ENCODE peak calls at places on chromosome 9, in eight cellular contexts. U, L, R, K, O, P, S and F are unnamed samples.

GRCh38 chr9:21499912-21500311 is 17.8 kb upstream of the IFNE start:
- DNase-seq in U (no peak), L (no peak), R (no peak), K (no peak), O (no peak), P (no peak), S (no peak), F (no peak)

GRCh38 chr9:129568560-129569505 is 52.1 kb downstream of the C9orf50 start:
- DNase-seq in U (peak), L (peak), R (peak), K (peak), O (no peak), P (peak), S (no peak), F (no peak)

GRCh38 chr9:121609845-121610637 is 41.4 kb upstream of the DAB2IP start:
- DNase-seq in U (no peak), L (peak), R (no peak), K (peak), O (peak), P (no peak), S (no peak), F (peak)

GRCh38 chr9:33139421-33140228 is 27.5 kb downstream of the B4GALT1 start:
- DNase-seq in U (no peak), L (peak), R (no peak), K (peak), O (no peak), P (no peak), S (no peak), F (no peak)

GRCh38 chr9:95557142-95557541 is 40.4 kb upstream of the PTCH1 start:
- DNase-seq in U (no peak), L (no peak), R (no peak), K (no peak), O (no peak), P (no peak), S (no peak), F (no peak)

GRCh38 chr9:109179801-109180523 is 12.9 kb upstream of the FRRS1L start:
- DNase-seq in U (no peak), L (no peak), R (no peak), K (no peak), O (no peak), P (no peak), S (no peak), F (no peak)

GRCh38 chr9:129007035-129007765 is 20.9 kb downstream of the SH3GLB2 start:
- DNase-seq in U (no peak), L (no peak), R (no peak), K (no peak), O (no peak), P (no peak), S (no peak), F (no peak)

GRCh38 chr9:15606667-15607472 is 54.0 kb downstream of the CCDC171 start:
- DNase-seq in U (no peak), L (no peak), R (peak), K (peak), O (peak), P (peak), S (peak), F (peak)

GRCh38 chr9:68505681-68506409 is 34.8 kb downstream of the TMEM252 start:
- DNase-seq in U (no peak), L (no peak), R (no peak), K (peak), O (no peak), P (no peak), S (peak), F (no peak)

GRCh38 chr9:136829981-136830885 is 12.0 kb upstream of the AJM1 start:
- DNase-seq in U (no peak), L (no peak), R (no peak), K (no peak), O (no peak), P (no peak), S (no peak), F (no peak)

GRCh38 chr9:73135394-73135793 is 16.3 kb upstream of the ANXA1 start:
- DNase-seq in U (no peak), L (no peak), R (no peak), K (no peak), O (peak), P (no peak), S (no peak), F (no peak)

GRCh38 chr9:20990867-20991266 is 40.6 kb downstream of the HACD4 start:
- DNase-seq in U (no peak), L (no peak), R (no peak), K (no peak), O (no peak), P (no peak), S (no peak), F (no peak)

DNA sequence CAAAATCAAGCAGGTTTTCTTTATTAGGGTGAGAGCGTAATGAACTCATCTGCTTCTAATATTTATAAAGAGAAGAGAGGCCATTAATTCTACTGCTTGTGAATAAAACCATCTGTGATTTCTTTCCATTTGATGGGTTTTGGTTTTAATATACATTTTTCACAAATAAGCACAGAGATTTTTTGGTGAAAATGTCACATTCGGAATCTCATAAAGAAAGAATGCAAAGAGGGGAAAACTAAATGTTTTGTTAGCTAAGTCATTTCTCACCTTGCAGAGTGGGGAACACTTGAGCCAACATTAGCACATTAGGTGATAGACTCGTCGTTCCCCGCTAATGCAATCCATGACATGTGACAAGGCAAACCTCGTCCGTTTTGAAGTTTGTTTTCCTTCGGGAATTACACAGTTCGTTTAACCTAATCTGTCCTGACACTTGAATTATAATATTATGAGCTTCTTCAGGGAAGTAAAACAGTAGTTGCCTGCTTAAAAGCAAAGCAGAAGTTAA is 95.9 kb upstream of the LMX1B start:
- DNase-seq in U (no peak), L (no peak), R (no peak), K (no peak), O (no peak), P (no peak), S (no peak), F (no peak)
- TF ChIP-seq CTCF in U (no peak), L (no peak), R (no peak), K (no peak), O (no peak), P (no peak), S (no peak), F (no peak)

DNA sequence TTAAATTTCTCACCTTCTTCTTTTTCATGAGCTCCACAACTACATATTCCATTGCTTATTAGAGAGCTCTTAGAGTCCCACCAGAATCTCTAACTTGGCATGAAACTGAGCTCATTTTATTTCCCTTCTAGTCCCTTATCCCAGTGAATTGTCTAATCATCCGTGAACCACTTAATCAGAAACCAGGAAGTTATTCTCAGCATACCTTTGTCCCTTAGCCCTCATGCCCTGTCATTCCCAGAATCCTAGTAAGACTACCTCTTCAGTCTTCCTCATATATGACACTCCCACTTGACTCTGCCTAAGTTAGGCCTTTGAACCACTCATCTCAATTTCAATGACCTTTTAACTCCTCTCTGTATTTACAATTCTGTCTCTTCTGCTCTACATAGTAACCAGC is 93.0 kb upstream of the PAPPA start:
- DNase-seq in U (no peak), L (no peak), R (no peak), K (no peak), O (no peak), P (no peak), S (no peak), F (no peak)
- TF ChIP-seq CTCF in U (no peak), L (no peak), R (no peak), K (no peak), O (no peak), P (no peak), S (no peak), F (no peak)

DNA sequence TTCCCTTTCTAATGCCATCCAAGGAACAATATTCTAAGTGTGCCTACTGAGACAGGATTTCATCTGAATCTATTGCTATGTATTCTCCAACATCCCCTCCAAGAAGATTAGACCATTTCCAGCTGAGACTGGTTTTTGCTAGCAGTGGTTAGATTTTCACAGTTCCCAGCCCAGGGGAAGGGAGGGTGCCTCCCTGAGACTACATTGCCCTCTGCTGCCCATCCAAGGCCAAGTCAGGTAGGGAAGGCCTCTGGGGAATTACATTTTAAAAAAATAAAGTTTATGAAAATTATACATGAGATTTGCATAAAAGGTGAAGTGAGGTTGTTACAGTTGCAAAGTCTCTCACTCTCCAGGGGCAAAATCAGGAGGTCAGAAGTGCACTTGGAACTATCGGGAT is 28.0 kb upstream of the SYK start:
- DNase-seq in U (no peak), L (no peak), R (no peak), K (no peak), O (peak), P (peak), S (peak), F (no peak)
- TF ChIP-seq CTCF in U (peak), L (peak), R (peak), K (peak), O (peak), P (peak), S (peak), F (peak)

GRCh38 chr9:131678499-131679111 is 61.3 kb downstream of the RAPGEF1 start:
- DNase-seq in U (no peak), L (peak), R (no peak), K (peak), O (peak), P (peak), S (peak), F (no peak)

GRCh38 chr9:131682261-131682660 is 57.6 kb downstream of the RAPGEF1 start:
- DNase-seq in U (no peak), L (no peak), R (no peak), K (no peak), O (no peak), P (no peak), S (no peak), F (no peak)

GRCh38 chr9:131677445-131678180 is 62.3 kb downstream of the RAPGEF1 start:
- DNase-seq in U (no peak), L (no peak), R (no peak), K (peak), O (no peak), P (no peak), S (peak), F (no peak)

GRCh38 chr9:131677051-131677444 is 62.8 kb downstream of the RAPGEF1 start:
- DNase-seq in U (no peak), L (no peak), R (no peak), K (peak), O (no peak), P (no peak), S (no peak), F (no peak)

DNA sequence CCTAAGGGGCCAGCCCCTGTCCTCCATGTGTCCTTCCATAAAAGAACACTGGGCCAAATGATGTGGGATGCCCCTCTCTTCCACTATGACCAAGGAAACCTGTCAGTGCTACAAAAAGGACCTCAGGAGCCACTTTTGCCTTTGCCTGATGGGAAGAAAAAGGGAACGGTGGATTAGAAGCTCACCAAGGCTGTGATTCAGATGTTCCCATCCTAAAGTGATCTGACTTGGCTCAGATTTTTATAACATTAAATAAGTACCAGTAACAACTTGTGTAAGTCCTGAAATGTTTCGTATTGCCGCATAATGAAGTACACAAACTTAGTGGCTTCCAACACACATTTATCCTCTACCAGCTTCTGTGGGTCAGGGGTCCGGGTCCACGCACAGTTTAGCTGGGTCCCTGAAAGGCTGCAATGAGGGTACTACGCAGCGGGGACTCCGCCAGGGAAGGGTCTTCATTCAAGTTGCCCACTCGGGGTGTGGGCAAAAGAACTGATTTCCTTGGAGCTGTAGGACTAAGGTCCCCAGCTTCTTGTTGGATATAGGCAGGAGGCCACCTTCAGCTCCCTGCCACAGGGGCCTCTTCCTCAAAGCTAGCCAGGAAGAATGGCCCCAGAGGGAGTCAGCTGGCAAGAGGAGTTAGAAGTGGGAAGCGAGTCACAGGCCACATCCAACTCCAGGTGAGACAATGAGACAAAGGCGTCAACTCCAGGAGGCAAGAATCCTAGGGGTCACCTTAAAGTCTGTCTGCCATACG is 60.4 kb downstream of the RAPGEF1 start:
- DNase-seq in U (no peak), L (no peak), R (no peak), K (no peak), O (no peak), P (no peak), S (no peak), F (no peak)
- TF ChIP-seq CTCF in U (no peak), L (no peak), R (no peak), K (no peak), O (no peak), P (no peak), S (no peak), F (no peak)

DNA sequence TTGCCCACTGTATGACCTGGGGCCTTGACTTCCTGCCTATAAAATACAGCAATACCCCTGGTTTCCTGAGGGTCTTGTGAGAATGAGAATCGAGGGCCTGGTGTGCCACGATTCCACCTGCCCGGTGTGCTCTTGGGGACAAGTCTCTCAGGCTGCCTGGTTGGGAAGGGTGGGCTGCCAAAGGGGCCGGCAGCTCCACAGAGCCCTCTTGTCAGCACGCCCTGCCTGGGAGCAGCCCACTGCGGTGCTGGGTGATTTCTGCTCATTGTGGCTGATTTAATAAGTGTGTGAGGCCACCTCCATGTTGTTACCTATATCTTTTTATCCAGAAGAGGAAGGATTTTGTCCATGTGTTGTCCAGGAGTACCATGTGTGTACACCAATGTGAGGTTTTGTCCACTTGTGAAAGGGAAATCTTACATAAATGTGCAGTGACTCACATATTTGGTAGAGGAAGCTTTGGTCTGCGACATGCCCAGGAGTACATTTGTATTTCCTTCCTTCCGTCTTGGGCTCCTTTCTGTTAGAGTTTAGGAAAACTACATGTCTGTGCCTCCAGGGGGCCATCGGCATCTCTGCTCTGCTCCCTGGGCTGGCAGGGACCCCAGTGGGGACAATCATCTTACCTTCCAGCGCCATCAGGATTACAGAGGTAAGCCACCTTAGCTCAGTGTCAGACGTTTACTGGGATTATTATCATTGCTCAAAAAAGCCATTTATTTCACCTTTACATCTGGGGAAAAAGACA is 108.6 kb downstream of the PHF2 start:
- DNase-seq in U (peak), L (no peak), R (no peak), K (peak), O (no peak), P (no peak), S (no peak), F (no peak)
- TF ChIP-seq CTCF in U (peak), L (no peak), R (peak), K (peak), O (no peak), P (no peak), S (no peak), F (peak)

DNA sequence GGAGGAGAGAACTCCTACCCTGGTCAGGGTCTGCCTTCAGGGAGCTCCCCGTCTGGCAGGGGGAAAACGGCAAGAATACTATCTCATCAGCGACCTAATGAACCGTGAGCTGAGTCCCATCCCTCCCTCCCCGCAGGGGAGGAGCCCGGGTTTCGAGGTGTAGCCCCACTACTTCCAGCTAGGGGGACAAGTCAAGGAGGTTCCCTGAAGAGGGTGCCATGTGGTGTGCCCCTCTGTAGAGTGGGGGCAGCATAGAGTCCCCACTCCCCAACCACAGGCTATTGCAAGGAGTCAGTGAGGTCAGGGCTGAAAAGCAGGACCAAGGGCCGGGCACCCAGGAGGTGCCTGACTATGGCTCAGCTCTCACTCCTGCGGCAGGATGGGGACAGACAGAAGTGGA is 50.9 kb upstream of the RXRA start:
- DNase-seq in U (no peak), L (no peak), R (no peak), K (no peak), O (no peak), P (no peak), S (no peak), F (no peak)
- TF ChIP-seq CTCF in U (no peak), L (no peak), R (no peak), K (no peak), O (no peak), P (no peak), S (no peak), F (no peak)

GRCh38 chr9:36969216-36969771 is 64.8 kb downstream of the PAX5 start:
- DNase-seq in U (no peak), L (no peak), R (no peak), K (no peak), O (no peak), P (no peak), S (no peak), F (no peak)
- TF ChIP-seq CTCF in U (peak), L (no peak), R (no peak), K (no peak), O (no peak), P (no peak), S (no peak), F (no peak)

GRCh38 chr9:97501177-97501971 is at the start of gene TMOD1:
- DNase-seq in U (peak), L (peak), R (no peak), K (no peak), O (peak), P (peak), S (peak), F (no peak)
- TF ChIP-seq CTCF in U (peak), L (no peak), R (no peak), K (no peak), O (no peak), P (no peak), S (peak), F (peak)